ENCODE peak calls at places on chromosomes 6 and 20, in eight cellular contexts. One of them, this sample, is unnamed.

GRCh38 chr20:43538855-43539700 is 19.7 kb upstream of the SGK2 start:
- DNase-seq in stimulated activated CD8-positive, alpha-beta memory T cell treated with anti-CD3 and anti-CD28 coated beads, Interleukin-4, amount 100 ng/mL, for 24 hours: no peak
- DNase-seq in RCC 7860: no peak
- DNase-seq in iPS DF 19.7: no peak
- DNase-seq in EL: no peak
- DNase-seq in endothelial cell: no peak
- DNase-seq in transverse colon: no peak
- DNase-seq in thoracic aorta: no peak
- DNase-seq in this sample: no peak

GRCh38 chr6:124073820-124074587 is 270.3 kb downstream of the NKAIN2 start:
- DNase-seq in stimulated activated CD8-positive, alpha-beta memory T cell treated with anti-CD3 and anti-CD28 coated beads, Interleukin-4, amount 100 ng/mL, for 24 hours: no peak
- DNase-seq in EL: no peak
- DNase-seq in thoracic aorta: no peak
- DNase-seq in transverse colon: no peak
- DNase-seq in iPS DF 19.7: no peak
- DNase-seq in RCC 7860: no peak
- DNase-seq in endothelial cell: no peak
- DNase-seq in this sample: no peak

GRCh38 chr20:59042151-59042795 is at the start of gene PRELID3B:
- DNase-seq in thoracic aorta: no peak
- DNase-seq in stimulated activated CD8-positive, alpha-beta memory T cell treated with anti-CD3 and anti-CD28 coated beads, Interleukin-4, amount 100 ng/mL, for 24 hours: peak; percentile 13
- DNase-seq in transverse colon: peak; percentile 64
- DNase-seq in EL: peak; percentile 44
- DNase-seq in iPS DF 19.7: no peak
- DNase-seq in endothelial cell: peak; percentile 30
- DNase-seq in RCC 7860: no peak
- DNase-seq in this sample: no peak

GRCh38 chr6:11272491-11273192 is 40.2 kb upstream of the NEDD9 start:
- DNase-seq in iPS DF 19.7: no peak
- DNase-seq in RCC 7860: peak; percentile 77
- DNase-seq in stimulated activated CD8-positive, alpha-beta memory T cell treated with anti-CD3 and anti-CD28 coated beads, Interleukin-4, amount 100 ng/mL, for 24 hours: no peak
- DNase-seq in transverse colon: no peak
- DNase-seq in thoracic aorta: no peak
- DNase-seq in EL: no peak
- DNase-seq in endothelial cell: no peak
- DNase-seq in this sample: no peak

GRCh38 chr6:114063956-114064355 is 93.0 kb upstream of the HDAC2 start:
- DNase-seq in EL: peak; percentile 10
- DNase-seq in stimulated activated CD8-positive, alpha-beta memory T cell treated with anti-CD3 and anti-CD28 coated beads, Interleukin-4, amount 100 ng/mL, for 24 hours: no peak
- DNase-seq in RCC 7860: no peak
- DNase-seq in iPS DF 19.7: no peak
- DNase-seq in transverse colon: no peak
- DNase-seq in thoracic aorta: no peak
- DNase-seq in endothelial cell: no peak
- DNase-seq in this sample: no peak

GRCh38 chr6:42227173-42227850 is 9.7 kb upstream of the MRPS10 start:
- DNase-seq in stimulated activated CD8-positive, alpha-beta memory T cell treated with anti-CD3 and anti-CD28 coated beads, Interleukin-4, amount 100 ng/mL, for 24 hours: no peak
- DNase-seq in RCC 7860: no peak
- DNase-seq in EL: no peak
- DNase-seq in thoracic aorta: no peak
- DNase-seq in transverse colon: no peak
- DNase-seq in iPS DF 19.7: no peak
- DNase-seq in endothelial cell: no peak
- DNase-seq in this sample: no peak

GRCh38 chr6:2448826-2449571 is 203.6 kb upstream of the GMDS start:
- DNase-seq in EL: peak; percentile 83
- DNase-seq in stimulated activated CD8-positive, alpha-beta memory T cell treated with anti-CD3 and anti-CD28 coated beads, Interleukin-4, amount 100 ng/mL, for 24 hours: no peak
- DNase-seq in iPS DF 19.7: peak; percentile 47
- DNase-seq in thoracic aorta: no peak
- DNase-seq in RCC 7860: peak; percentile 33
- DNase-seq in transverse colon: peak; percentile 43
- DNase-seq in endothelial cell: peak; percentile 37
- DNase-seq in this sample: no peak

GRCh38 chr6:131023834-131024504 is 39.1 kb downstream of the EPB41L2 start:
- DNase-seq in EL: peak; percentile 71
- DNase-seq in endothelial cell: no peak
- DNase-seq in iPS DF 19.7: no peak
- DNase-seq in RCC 7860: peak; percentile 73
- DNase-seq in transverse colon: no peak
- DNase-seq in stimulated activated CD8-positive, alpha-beta memory T cell treated with anti-CD3 and anti-CD28 coated beads, Interleukin-4, amount 100 ng/mL, for 24 hours: no peak
- DNase-seq in thoracic aorta: no peak
- DNase-seq in this sample: no peak